ENCODE peak calls at places on chromosomes 1 and 21, in four cellular contexts. W is lower lobe of right lung, F is AG09319, L is GM12864. Y is an unnamed sample.
A peak's percentile ranks its signal among the peaks of the same experiment; 100 is the strongest.

GRCh38 chr1:100397681-100398080 is 45.4 kb downstream of the CDC14A start:
- DNase-seq in W (no peak), F (no peak), L (no peak), Y (no peak)

GRCh38 chr1:15455522-15455921 is 1.0 kb upstream of the CELA2A start:
- DNase-seq in W (no peak), F (peak; percentile 55), L (peak; percentile 19), Y (no peak)

GRCh38 chr1:48405400-48405799 is 66.6 kb downstream of the SPATA6 start:
- DNase-seq in W (no peak), F (no peak), L (no peak), Y (no peak)

GRCh38 chr1:162626733-162627132 is 5.5 kb upstream of the DDR2 start:
- DNase-seq in W (no peak), F (no peak), L (no peak), Y (no peak)

GRCh38 chr21:23131177-23131576 is 2133.0 kb downstream of the NCAM2 start:
- DNase-seq in W (no peak), F (no peak), L (no peak), Y (no peak)

GRCh38 chr1:39668111-39668510 is 3.8 kb downstream of the NT5C1A start:
- DNase-seq in W (no peak), F (no peak), L (no peak), Y (no peak)

GRCh38 chr1:153540394-153541361 is at the start of gene S100A5:
- DNase-seq in W (no peak), F (no peak), L (no peak), Y (no peak)

GRCh38 chr1:153936011-153936802 is 10.3 kb downstream of the DENND4B start:
- DNase-seq in W (no peak), F (no peak), L (no peak), Y (no peak)

GRCh38 chr1:66642992-66643391 is 109.0 kb downstream of the SGIP1 start:
- DNase-seq in W (no peak), F (no peak), L (no peak), Y (no peak)

GRCh38 chr1:76285578-76286135 is 211.1 kb downstream of the ST6GALNAC3 start:
- DNase-seq in W (no peak), F (no peak), L (no peak), Y (no peak)

GRCh38 chr1:112731451-112731850 is 16.3 kb upstream of the PPM1J start:
- DNase-seq in W (no peak), F (no peak), L (no peak), Y (no peak)

GRCh38 chr1:14778882-14779594 is 180.6 kb downstream of the KAZN start:
- DNase-seq in W (peak; percentile 58), F (no peak), L (no peak), Y (peak; percentile 52)

GRCh38 chr1:173408886-173409285 is 68.2 kb upstream of the PRDX6 start:
- DNase-seq in W (no peak), F (no peak), L (no peak), Y (no peak)
- TF ChIP-seq CTCF in W (no peak), F (no peak), L (no peak), Y (no peak)

GRCh38 chr1:177065430-177065829 is 99.1 kb downstream of the ASTN1 start:
- DNase-seq in W (no peak), F (no peak), L (no peak), Y (no peak)
- TF ChIP-seq CTCF in W (no peak), F (no peak), L (no peak), Y (no peak)

DNA sequence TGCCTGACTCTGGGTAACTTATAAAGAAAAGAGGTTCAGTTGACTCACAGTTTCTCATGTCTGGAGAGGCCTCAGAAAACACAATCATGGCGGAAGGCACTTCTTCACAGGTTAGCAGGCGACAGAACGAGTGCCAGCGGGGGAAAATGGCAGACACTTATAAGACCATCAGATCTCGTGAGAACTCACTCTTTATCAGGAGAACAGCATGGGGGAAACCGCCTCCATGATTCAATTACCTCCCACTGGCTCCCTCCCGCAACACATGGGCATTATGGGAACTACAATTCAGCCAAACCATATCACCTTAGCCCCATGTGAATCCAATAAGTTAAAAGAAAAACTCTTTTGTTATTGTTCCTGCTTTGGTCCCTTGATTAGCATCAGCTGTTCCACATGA is 725.2 kb downstream of the LRRIQ3 start:
- DNase-seq in W (no peak), F (no peak), L (no peak), Y (no peak)
- TF ChIP-seq CTCF in W (no peak), F (no peak), L (no peak), Y (no peak)

GRCh38 chr1:248625166-248625565 is 9.7 kb downstream of the OR2T11 start:
- DNase-seq in W (no peak), F (no peak), L (no peak), Y (no peak)

GRCh38 chr1:248618878-248619277 is 16.0 kb downstream of the OR2T11 start:
- DNase-seq in W (peak; percentile 57), F (peak; percentile 2), L (no peak), Y (no peak)

GRCh38 chr1:248625971-248626370 is 8.9 kb downstream of the OR2T11 start:
- DNase-seq in W (no peak), F (no peak), L (no peak), Y (no peak)

GRCh38 chr1:248618119-248618518 is 16.8 kb downstream of the OR2T11 start:
- DNase-seq in W (no peak), F (no peak), L (no peak), Y (no peak)

GRCh38 chr1:248622491-248623106 is 12.3 kb downstream of the OR2T11 start:
- DNase-seq in W (no peak), F (peak; percentile 10), L (peak; percentile 49), Y (no peak)
- TF ChIP-seq CTCF in W (peak; percentile 49), F (peak; percentile 30), L (peak; percentile 40), Y (no peak)

DNA sequence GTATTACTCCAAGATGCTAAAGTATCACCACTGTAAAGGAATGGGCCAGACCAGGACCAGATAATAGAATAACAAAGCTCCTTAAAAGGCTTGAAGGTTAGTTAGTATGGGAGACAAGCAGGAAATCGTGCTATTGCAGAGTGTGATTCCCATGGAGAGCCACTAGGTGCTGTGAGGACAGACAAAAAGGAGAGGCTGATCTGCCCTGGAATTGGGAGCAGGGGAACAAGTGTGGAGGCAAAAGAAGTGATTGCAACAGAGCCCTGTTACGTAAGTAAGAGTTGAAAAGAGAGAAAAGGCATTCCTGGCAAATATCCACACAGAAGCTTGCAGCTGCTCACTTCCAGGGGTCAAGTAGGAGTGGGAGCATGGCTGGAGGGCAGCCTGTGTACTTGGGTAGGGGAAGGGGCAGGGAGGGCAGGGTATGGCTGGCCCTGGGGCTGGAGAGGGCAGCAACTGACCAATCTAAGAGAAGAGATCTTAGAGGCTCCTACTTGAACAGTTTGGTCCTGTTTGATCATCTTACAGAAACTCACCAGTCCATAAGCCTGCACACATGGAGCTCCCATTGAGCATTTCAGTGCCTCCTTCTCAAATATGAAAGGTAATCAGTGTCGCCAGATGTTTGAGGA is 207.7 kb upstream of the GJB5 start:
- DNase-seq in W (no peak), F (no peak), L (no peak), Y (no peak)
- TF ChIP-seq CTCF in W (peak; percentile 27), F (no peak), L (peak; percentile 32), Y (no peak)

GRCh38 chr1:203451849-203452784 is 23.5 kb upstream of the PRELP start:
- DNase-seq in W (no peak), F (no peak), L (no peak), Y (no peak)

GRCh38 chr1:203448521-203449061 is 27.0 kb upstream of the PRELP start:
- DNase-seq in W (no peak), F (no peak), L (no peak), Y (no peak)

GRCh38 chr1:203453016-203453415 is 22.6 kb upstream of the PRELP start:
- DNase-seq in W (no peak), F (no peak), L (no peak), Y (no peak)

GRCh38 chr1:203450016-203450415 is 25.6 kb upstream of the PRELP start:
- DNase-seq in W (no peak), F (no peak), L (no peak), Y (no peak)

DNA sequence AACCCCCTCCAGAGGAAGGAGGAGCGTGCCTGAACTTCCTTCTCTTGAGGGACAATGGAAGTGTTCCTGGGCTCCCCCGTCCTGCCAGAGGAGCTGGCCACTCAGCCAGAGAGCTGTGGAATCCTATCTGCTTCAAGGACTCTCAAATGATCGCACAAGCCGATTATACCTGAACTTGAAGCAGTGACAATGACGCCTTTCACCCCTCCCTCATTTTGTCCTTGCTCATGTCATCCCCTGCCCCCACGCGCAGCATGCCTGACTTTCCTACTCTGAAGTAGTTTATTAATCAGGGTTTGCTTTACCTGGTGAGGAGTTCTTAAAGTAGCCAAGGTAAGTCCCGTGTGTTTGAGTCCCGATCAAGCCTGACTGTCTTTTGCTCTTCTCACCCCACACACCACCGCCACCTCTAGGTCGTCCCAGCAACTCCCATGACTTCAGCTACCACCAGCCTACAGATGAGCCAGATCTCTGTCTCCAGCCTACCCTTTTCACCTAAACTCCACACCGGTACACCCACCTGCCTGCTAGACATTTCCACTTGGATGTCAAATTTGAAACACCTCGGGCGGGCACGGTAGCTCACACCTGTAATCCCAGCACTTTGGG is 25.0 kb upstream of the PRELP start:
- DNase-seq in W (no peak), F (no peak), L (no peak), Y (no peak)
- TF ChIP-seq CTCF in W (no peak), F (no peak), L (no peak), Y (no peak)

DNA sequence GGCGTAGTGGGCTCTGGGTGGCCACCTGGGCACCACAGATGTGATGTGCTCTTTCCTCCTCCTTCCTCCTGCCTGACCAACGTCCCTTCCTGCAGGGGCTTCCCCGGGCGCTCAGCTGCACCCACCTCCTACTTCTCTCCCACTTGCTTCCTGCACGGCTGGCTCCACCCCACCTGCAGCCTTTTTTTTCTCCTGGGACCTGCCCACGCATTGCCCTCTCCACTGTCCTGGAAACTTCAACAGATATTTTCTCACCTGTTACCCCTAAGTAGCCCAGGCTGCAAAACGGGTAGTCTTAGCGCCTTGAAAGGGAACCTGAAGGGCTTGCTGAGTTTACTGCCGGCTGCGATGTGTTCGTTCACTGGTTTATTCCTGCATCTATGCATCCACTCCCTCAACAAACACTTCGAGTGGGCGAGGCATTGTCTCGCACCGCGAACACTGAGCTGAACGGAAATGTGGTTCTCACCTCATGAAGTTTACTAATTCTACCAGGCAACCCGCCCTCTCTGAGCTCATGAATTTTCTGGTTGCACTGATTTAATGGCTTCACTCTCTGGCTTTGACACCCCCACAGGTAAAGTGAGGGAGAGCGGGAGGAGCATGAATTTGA is 23.6 kb downstream of the ZBTB18 start:
- DNase-seq in W (no peak), F (no peak), L (no peak), Y (peak; percentile 69)
- TF ChIP-seq CTCF in W (no peak), F (no peak), L (no peak), Y (no peak)

Y was measured in mucosa of descending colon.